ENCODE peak calls at places on chromosomes 7 and 10, in four cellular contexts. X is left lung, J is GM12865, H is AG04450. E is an unnamed sample.
A peak's percentile ranks its signal among the peaks of the same experiment; 100 is the strongest.

GRCh38 chr7:56092789-56093531 is at the start of gene PHKG1:
- DNase-seq in X (peak; percentile 83), J (no peak), H (peak; percentile 50), E (peak; percentile 81)

GRCh38 chr7:122886357-122887081 is at the start of gene CADPS2:
- DNase-seq in X (peak; percentile 94), J (peak; percentile 84), H (peak; percentile 2), E (peak; percentile 95)

GRCh38 chr10:86167101-86167761 is 199.4 kb downstream of the GRID1 start:
- DNase-seq in X (no peak), J (no peak), H (no peak), E (peak; percentile 45)

GRCh38 chr10:59315465-59315864 is 46.9 kb downstream of the FAM13C start:
- DNase-seq in X (no peak), J (no peak), H (no peak), E (no peak)

GRCh38 chr7:83469076-83469475 is 179.9 kb downstream of the SEMA3E start:
- DNase-seq in X (no peak), J (no peak), H (no peak), E (no peak)

GRCh38 chr10:114313139-114313538 is 74.1 kb downstream of the VWA2 start:
- DNase-seq in X (no peak), J (no peak), H (no peak), E (no peak)

GRCh38 chr7:41881313-41882130 is 178.6 kb upstream of the INHBA start:
- DNase-seq in X (peak; percentile 88), J (peak; percentile 94), H (no peak), E (peak; percentile 87)

GRCh38 chr10:128058746-128059125 is 67.5 kb downstream of the MKI67 start:
- DNase-seq in X (no peak), J (no peak), H (no peak), E (no peak)

GRCh38 chr7:39952378-39952777 is 2.3 kb downstream of the CDK13 start:
- DNase-seq in X (no peak), J (peak; percentile 24), H (no peak), E (no peak)

GRCh38 chr7:157990878-157991250 is 596.8 kb downstream of the PTPRN2 start:
- DNase-seq in X (no peak), J (no peak), H (no peak), E (no peak)

GRCh38 chr10:76732306-76732705 is 905.3 kb downstream of the KCNMA1 start:
- DNase-seq in X (no peak), J (no peak), H (no peak), E (no peak)

GRCh38 chr10:52939894-52940293 is 167.3 kb upstream of the MBL2 start:
- DNase-seq in X (peak; percentile 51), J (no peak), H (no peak), E (no peak)

GRCh38 chr10:14173706-14174594 is 156.8 kb downstream of the FRMD4A start:
- DNase-seq in X (no peak), J (no peak), H (no peak), E (no peak)

GRCh38 chr10:12483996-12484944 is 134.9 kb downstream of the CAMK1D start:
- DNase-seq in X (no peak), J (peak; percentile 78), H (no peak), E (no peak)

GRCh38 chr10:12482586-12482985 is 133.2 kb downstream of the CAMK1D start:
- DNase-seq in X (no peak), J (no peak), H (no peak), E (no peak)

GRCh38 chr10:12481956-12482355 is 132.6 kb downstream of the CAMK1D start:
- DNase-seq in X (no peak), J (no peak), H (no peak), E (no peak)

GRCh38 chr10:12487366-12487765 is 138.0 kb downstream of the CAMK1D start:
- DNase-seq in X (no peak), J (no peak), H (no peak), E (no peak)

DNA sequence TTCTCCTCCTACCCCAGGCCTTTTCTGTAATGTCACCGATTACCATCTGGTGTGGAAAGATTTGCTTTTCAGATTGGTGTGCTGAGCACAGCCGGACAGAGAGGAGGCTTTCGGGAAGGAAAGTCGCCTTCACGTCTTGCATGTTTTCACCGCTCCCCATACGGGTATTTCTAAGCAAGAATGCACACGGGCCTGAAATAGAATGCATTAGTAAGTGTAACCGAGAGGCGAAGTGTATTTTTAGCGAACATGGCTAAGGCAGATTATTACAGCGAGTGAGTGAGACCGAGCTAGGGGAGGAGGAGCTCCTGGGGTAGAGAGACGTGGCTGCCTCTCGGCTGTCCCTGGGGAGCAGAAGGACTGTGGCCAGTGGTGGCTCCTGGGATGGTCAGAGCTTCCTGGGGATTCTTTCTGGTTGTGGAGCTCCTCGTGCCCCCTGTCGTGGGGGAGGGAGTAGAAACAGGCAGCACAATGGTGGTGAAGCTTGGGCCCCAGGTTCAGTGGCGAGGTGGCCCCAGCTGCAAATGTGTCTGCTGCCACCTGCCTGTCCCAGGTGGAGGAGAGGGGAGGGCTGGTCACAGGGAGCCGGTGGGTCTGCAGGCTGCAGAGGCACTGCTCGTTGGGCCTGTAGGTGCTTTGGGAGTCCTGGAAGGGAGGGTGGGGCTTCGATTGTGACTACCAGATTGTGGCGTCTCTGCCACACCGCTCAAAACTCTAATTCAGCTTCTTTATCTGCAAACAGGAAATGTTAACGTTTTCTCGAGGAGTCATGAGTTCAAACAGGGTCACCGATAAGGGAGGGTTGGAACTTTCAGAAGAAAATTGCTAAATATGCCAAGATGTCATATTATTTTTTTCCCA is 135.8 kb downstream of the CAMK1D start:
- DNase-seq in X (no peak), J (peak; percentile 91), H (no peak), E (no peak)
- TF ChIP-seq CTCF in X (no peak), J (peak; percentile 61), H (no peak), E (no peak)

GRCh38 chr7:102942883-102943261 is 30.1 kb downstream of the LRRC17 start:
- DNase-seq in X (no peak), J (no peak), H (no peak), E (no peak)

GRCh38 chr7:102943425-102944169 is 30.8 kb downstream of the LRRC17 start:
- DNase-seq in X (no peak), J (peak; percentile 10), H (no peak), E (no peak)

GRCh38 chr7:102938679-102939078 is 25.9 kb downstream of the LRRC17 start:
- DNase-seq in X (no peak), J (no peak), H (no peak), E (no peak)

GRCh38 chr7:102944241-102944640 is 31.4 kb downstream of the LRRC17 start:
- DNase-seq in X (no peak), J (no peak), H (no peak), E (no peak)

GRCh38 chr7:102942181-102942882 is 29.5 kb downstream of the LRRC17 start:
- DNase-seq in X (no peak), J (no peak), H (no peak), E (no peak)
- H3K4me3 ChIP-seq in X (no peak overlapping the region), J (no peak overlapping the region), H (no peak overlapping the region), E (no peak overlapping the region)

DNA sequence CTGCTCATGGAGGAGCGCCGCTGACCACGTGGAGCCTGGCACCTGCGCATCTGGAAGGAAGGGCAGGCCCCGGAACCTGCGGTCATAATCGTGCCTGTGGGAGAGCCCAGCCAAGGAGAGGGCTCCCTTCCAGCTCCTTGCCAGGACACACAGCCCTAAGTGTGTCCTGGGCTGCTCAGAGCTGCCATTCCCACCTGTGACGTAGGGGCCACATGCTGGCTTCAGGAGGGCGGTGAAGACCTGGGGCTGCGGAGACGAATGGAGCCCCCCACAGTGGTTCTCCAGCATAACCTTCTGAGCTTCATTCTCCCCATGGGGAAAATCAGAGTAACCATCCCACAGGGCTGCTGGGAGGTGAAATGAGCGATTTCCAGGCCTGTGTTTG is 127.6 kb upstream of the CHST15 start:
- DNase-seq in X (no peak), J (no peak), H (no peak), E (no peak)
- TF ChIP-seq CTCF in X (no peak), J (no peak), H (no peak), E (no peak)

GRCh38 chr10:73876566-73876965 is 2.2 kb upstream of the CAMK2G start:
- DNase-seq in X (no peak), J (no peak), H (no peak), E (no peak)

GRCh38 chr10:73876157-73876556 is 1.8 kb upstream of the CAMK2G start:
- DNase-seq in X (no peak), J (no peak), H (no peak), E (no peak)

GRCh38 chr10:73873843-73874215 is 526 bp downstream of the CAMK2G start:
- DNase-seq in X (no peak), J (peak; percentile 9), H (no peak), E (peak; percentile 68)

GRCh38 chr10:73874267-73875138 is at the start of gene CAMK2G:
- DNase-seq in X (peak; percentile 97), J (peak; percentile 91), H (no peak), E (peak; percentile 93)

GRCh38 chr10:73875139-73875475 is 752 bp upstream of the CAMK2G start:
- DNase-seq in X (no peak), J (peak; percentile 70), H (no peak), E (no peak)
- H3K4me3 ChIP-seq in X (peak overlapping the region; percentile 51), J (peak overlapping the region; percentile 60), H (peak overlapping the region; percentile 65), E (peak overlapping the region; percentile 74)

DNA sequence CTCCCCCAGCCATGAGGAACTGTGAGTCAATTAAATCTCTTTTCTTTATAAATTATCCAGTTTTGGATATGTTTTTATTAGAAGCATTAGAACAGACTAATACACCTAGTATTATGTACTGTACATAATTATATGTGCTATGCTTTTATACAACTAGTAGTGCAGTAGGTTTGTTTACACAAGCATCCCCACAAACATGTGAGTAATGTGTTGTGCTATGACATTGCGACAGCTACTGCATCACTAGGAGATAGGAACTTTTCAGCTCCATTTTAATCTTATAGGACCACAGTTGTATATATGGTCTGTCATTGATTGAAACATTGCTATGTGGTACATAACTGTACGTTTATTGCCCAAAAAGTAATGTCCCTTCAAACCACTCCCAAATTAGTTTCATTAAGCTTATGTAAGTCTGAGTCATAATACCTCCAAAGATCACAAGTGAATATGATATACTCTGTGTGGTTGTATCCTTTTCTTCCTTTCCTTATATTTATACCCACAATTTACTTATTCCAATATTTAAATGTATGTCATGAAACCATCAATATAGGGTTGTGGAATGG is 183.2 kb upstream of the POT1 start:
- DNase-seq in X (no peak), J (no peak), H (no peak), E (no peak)
- TF ChIP-seq CTCF in X (no peak), J (no peak), H (no peak), E (no peak)

E was measured in upper lobe of right lung.